ENCODE peak calls at places on chromosomes 11 and 22, in eight cellular contexts. One of them, this sample, is unnamed. For H3K36me3, the result is how much of the 10 kb centered on the place peaks cover.

GRCh38 chr22:32958021-32958420 is 100.2 kb downstream of the SYN3 start:
- DNase-seq in HCT116: no peak
- DNase-seq in right atrium auricular region: no peak
- DNase-seq in brain microvascular endothelial cell: no peak
- DNase-seq in psoas muscle: no peak
- DNase-seq in tibial nerve: no peak
- DNase-seq in OCI-LY7: no peak
- DNase-seq in IMR-90: no peak
- DNase-seq in this sample: no peak

GRCh38 chr11:69164824-69165223 is 9.1 kb downstream of the SMIM38 start:
- DNase-seq in tibial nerve: no peak
- DNase-seq in right atrium auricular region: no peak
- DNase-seq in OCI-LY7: no peak
- DNase-seq in IMR-90: no peak
- DNase-seq in psoas muscle: no peak
- DNase-seq in HCT116: no peak
- DNase-seq in brain microvascular endothelial cell: no peak
- DNase-seq in this sample: no peak

GRCh38 chr11:17508306-17508705 is 31.7 kb upstream of the ABCC8 start:
- DNase-seq in right atrium auricular region: no peak
- DNase-seq in tibial nerve: no peak
- DNase-seq in brain microvascular endothelial cell: no peak
- DNase-seq in psoas muscle: no peak
- DNase-seq in IMR-90: no peak
- DNase-seq in HCT116: no peak
- DNase-seq in OCI-LY7: no peak
- DNase-seq in this sample: no peak

GRCh38 chr11:119403021-119403420 is 20.0 kb downstream of the THY1 start:
- DNase-seq in HCT116: no peak
- DNase-seq in psoas muscle: no peak
- DNase-seq in IMR-90: peak
- DNase-seq in right atrium auricular region: no peak
- DNase-seq in OCI-LY7: no peak
- DNase-seq in tibial nerve: no peak
- DNase-seq in brain microvascular endothelial cell: no peak
- DNase-seq in this sample: no peak

GRCh38 chr11:65617136-65617850 is 1.7 kb downstream of the PCNX3 start:
- DNase-seq in IMR-90: no peak
- DNase-seq in OCI-LY7: peak
- DNase-seq in psoas muscle: no peak
- DNase-seq in right atrium auricular region: no peak
- DNase-seq in brain microvascular endothelial cell: no peak
- DNase-seq in HCT116: no peak
- DNase-seq in tibial nerve: no peak
- DNase-seq in this sample: no peak

GRCh38 chr11:8008212-8008611 is 21.1 kb downstream of the EIF3F start:
- DNase-seq in tibial nerve: no peak
- DNase-seq in IMR-90: no peak
- DNase-seq in OCI-LY7: no peak
- DNase-seq in HCT116: no peak
- DNase-seq in brain microvascular endothelial cell: no peak
- DNase-seq in psoas muscle: no peak
- DNase-seq in right atrium auricular region: no peak
- DNase-seq in this sample: no peak

GRCh38 chr11:11816511-11817319 is 25.1 kb upstream of the USP47 start:
- DNase-seq in psoas muscle: no peak
- DNase-seq in OCI-LY7: no peak
- DNase-seq in brain microvascular endothelial cell: no peak
- DNase-seq in right atrium auricular region: no peak
- DNase-seq in tibial nerve: no peak
- DNase-seq in HCT116: no peak
- DNase-seq in IMR-90: peak
- DNase-seq in this sample: no peak

GRCh38 chr11:80297808-80298460 is 857.1 kb upstream of the TENM4 start:
- DNase-seq in HCT116: no peak
- DNase-seq in OCI-LY7: no peak
- DNase-seq in tibial nerve: no peak
- DNase-seq in brain microvascular endothelial cell: peak
- DNase-seq in IMR-90: peak
- DNase-seq in psoas muscle: no peak
- DNase-seq in right atrium auricular region: no peak
- DNase-seq in this sample: no peak

GRCh38 chr11:24531528-24531927 is 34.7 kb downstream of the LUZP2 start:
- DNase-seq in tibial nerve: no peak
- DNase-seq in IMR-90: peak
- DNase-seq in OCI-LY7: no peak
- DNase-seq in HCT116: no peak
- DNase-seq in right atrium auricular region: no peak
- DNase-seq in psoas muscle: no peak
- DNase-seq in brain microvascular endothelial cell: no peak
- DNase-seq in this sample: no peak

GRCh38 chr22:19941365-19942070 is at the start of the genes COMT and TXNRD2:
- DNase-seq in right atrium auricular region: no peak
- DNase-seq in HCT116: no peak
- DNase-seq in brain microvascular endothelial cell: peak
- DNase-seq in psoas muscle: peak
- DNase-seq in tibial nerve: peak
- DNase-seq in OCI-LY7: peak
- DNase-seq in IMR-90: peak
- DNase-seq in this sample: peak

GRCh38 chr22:20953668-20954500 is 13.2 kb upstream of the AIFM3 start:
- DNase-seq in brain microvascular endothelial cell: no peak
- DNase-seq in HCT116: no peak
- DNase-seq in right atrium auricular region: peak
- DNase-seq in psoas muscle: peak
- DNase-seq in IMR-90: peak
- DNase-seq in tibial nerve: peak
- DNase-seq in OCI-LY7: no peak
- DNase-seq in this sample: peak

GRCh38 chr11:126485021-126485781 is 129.7 kb downstream of the ST3GAL4 start:
- DNase-seq in HCT116: no peak
- DNase-seq in right atrium auricular region: no peak
- DNase-seq in tibial nerve: no peak
- DNase-seq in psoas muscle: no peak
- DNase-seq in brain microvascular endothelial cell: peak
- DNase-seq in OCI-LY7: peak
- DNase-seq in IMR-90: peak
- DNase-seq in this sample: no peak

GRCh38 chr11:44014968-44015623 is 32.7 kb upstream of the ACCSL start:
- DNase-seq in OCI-LY7: no peak
- DNase-seq in psoas muscle: no peak
- DNase-seq in brain microvascular endothelial cell: peak
- DNase-seq in IMR-90: peak
- DNase-seq in HCT116: no peak
- DNase-seq in tibial nerve: no peak
- DNase-seq in right atrium auricular region: peak
- DNase-seq in this sample: no peak

GRCh38 chr11:2118674-2119073 is 20.5 kb downstream of the IGF2 start:
- DNase-seq in HCT116: no peak
- DNase-seq in OCI-LY7: no peak
- DNase-seq in brain microvascular endothelial cell: no peak
- DNase-seq in right atrium auricular region: no peak
- DNase-seq in psoas muscle: no peak
- DNase-seq in tibial nerve: no peak
- DNase-seq in IMR-90: no peak
- DNase-seq in this sample: no peak

GRCh38 chr11:117749541-117749910 is 47.5 kb downstream of the DSCAML1 start:
- DNase-seq in brain microvascular endothelial cell: no peak
- DNase-seq in tibial nerve: no peak
- DNase-seq in psoas muscle: no peak
- DNase-seq in IMR-90: no peak
- DNase-seq in HCT116: no peak
- DNase-seq in right atrium auricular region: no peak
- DNase-seq in OCI-LY7: no peak
- DNase-seq in this sample: no peak

GRCh38 chr22:44312766-44313165 is at the start of gene SHISAL1:
- DNase-seq in OCI-LY7: no peak
- DNase-seq in tibial nerve: no peak
- DNase-seq in brain microvascular endothelial cell: peak
- DNase-seq in HCT116: no peak
- DNase-seq in IMR-90: peak
- DNase-seq in psoas muscle: no peak
- DNase-seq in right atrium auricular region: no peak
- DNase-seq in this sample: no peak

GRCh38 chr11:17076517-17077239 is 789 bp downstream of the RPS13 start:
- DNase-seq in HCT116: no peak
- DNase-seq in IMR-90: peak
- DNase-seq in OCI-LY7: peak
- DNase-seq in brain microvascular endothelial cell: no peak
- DNase-seq in right atrium auricular region: no peak
- DNase-seq in psoas muscle: no peak
- DNase-seq in tibial nerve: no peak
- DNase-seq in this sample: no peak

GRCh38 chr11:94653561-94653960 is 86.4 kb downstream of the PIWIL4 start:
- DNase-seq in OCI-LY7: no peak
- DNase-seq in brain microvascular endothelial cell: no peak
- DNase-seq in IMR-90: no peak
- DNase-seq in right atrium auricular region: peak
- DNase-seq in tibial nerve: no peak
- DNase-seq in HCT116: no peak
- DNase-seq in psoas muscle: no peak
- DNase-seq in this sample: no peak

GRCh38 chr11:63536669-63537292 is at the start of gene PLAAT4:
- DNase-seq in tibial nerve: peak
- DNase-seq in psoas muscle: peak
- DNase-seq in IMR-90: peak
- DNase-seq in brain microvascular endothelial cell: peak
- DNase-seq in HCT116: no peak
- DNase-seq in right atrium auricular region: peak
- DNase-seq in OCI-LY7: no peak
- DNase-seq in this sample: no peak

GRCh38 chr22:49999063-49999900 is 13.3 kb downstream of the IL17REL start:
- DNase-seq in psoas muscle: no peak
- DNase-seq in HCT116: no peak
- DNase-seq in brain microvascular endothelial cell: no peak
- DNase-seq in IMR-90: no peak
- DNase-seq in right atrium auricular region: no peak
- DNase-seq in tibial nerve: no peak
- DNase-seq in OCI-LY7: no peak
- DNase-seq in this sample: peak
- TF ChIP-seq CTCF in psoas muscle: no peak
- TF ChIP-seq CTCF in HCT116: no peak
- TF ChIP-seq CTCF in brain microvascular endothelial cell: no peak
- TF ChIP-seq CTCF in IMR-90: no peak
- TF ChIP-seq CTCF in right atrium auricular region: no peak
- TF ChIP-seq CTCF in tibial nerve: no peak
- TF ChIP-seq CTCF in OCI-LY7: no peak
- TF ChIP-seq CTCF in this sample: no peak

DNA sequence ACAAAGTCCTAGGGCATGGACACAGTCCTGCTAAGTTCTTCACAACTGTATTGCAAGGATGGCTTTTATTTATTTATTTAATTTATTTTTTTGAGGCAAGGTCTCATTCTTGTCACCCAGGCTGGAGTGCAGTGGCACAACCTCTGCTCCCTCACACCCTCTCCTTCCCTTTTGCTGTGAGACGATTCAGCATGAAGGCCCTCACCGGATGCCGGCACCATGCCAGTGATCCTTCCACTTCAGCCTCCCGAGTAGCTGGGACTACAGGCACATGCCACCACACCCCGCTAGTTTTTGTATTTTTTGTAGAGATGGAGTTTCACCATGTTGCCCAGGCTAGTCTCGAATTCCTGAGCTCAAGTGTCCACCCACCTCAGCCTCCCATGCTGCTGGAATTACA is 17.8 kb downstream of the EED start:
- DNase-seq in IMR-90: no peak
- DNase-seq in HCT116: no peak
- DNase-seq in psoas muscle: no peak
- DNase-seq in OCI-LY7: no peak
- DNase-seq in right atrium auricular region: no peak
- DNase-seq in brain microvascular endothelial cell: no peak
- DNase-seq in tibial nerve: no peak
- DNase-seq in this sample: no peak
- H3K36me3 ChIP-seq in IMR-90: under half
- H3K36me3 ChIP-seq in HCT116: under half
- H3K36me3 ChIP-seq in psoas muscle: half or more
- H3K36me3 ChIP-seq in OCI-LY7: half or more
- H3K36me3 ChIP-seq in right atrium auricular region: under half
- H3K36me3 ChIP-seq in brain microvascular endothelial cell: under half
- H3K36me3 ChIP-seq in tibial nerve: under half
- H3K36me3 ChIP-seq in this sample: under half

GRCh38 chr11:84414936-84415335 is 1128.8 kb upstream of the CCDC90B start:
- DNase-seq in psoas muscle: no peak
- DNase-seq in brain microvascular endothelial cell: no peak
- DNase-seq in right atrium auricular region: no peak
- DNase-seq in HCT116: no peak
- DNase-seq in IMR-90: no peak
- DNase-seq in tibial nerve: no peak
- DNase-seq in OCI-LY7: no peak
- DNase-seq in this sample: no peak

GRCh38 chr11:84413547-84413946 is 1127.4 kb upstream of the CCDC90B start:
- DNase-seq in tibial nerve: no peak
- DNase-seq in OCI-LY7: no peak
- DNase-seq in HCT116: no peak
- DNase-seq in IMR-90: no peak
- DNase-seq in psoas muscle: no peak
- DNase-seq in right atrium auricular region: no peak
- DNase-seq in brain microvascular endothelial cell: no peak
- DNase-seq in this sample: no peak

GRCh38 chr11:84407091-84407490 is 1120.9 kb upstream of the CCDC90B start:
- DNase-seq in brain microvascular endothelial cell: no peak
- DNase-seq in OCI-LY7: no peak
- DNase-seq in tibial nerve: no peak
- DNase-seq in right atrium auricular region: no peak
- DNase-seq in HCT116: no peak
- DNase-seq in IMR-90: no peak
- DNase-seq in psoas muscle: no peak
- DNase-seq in this sample: no peak

GRCh38 chr11:84412862-84413261 is 1126.7 kb upstream of the CCDC90B start:
- DNase-seq in brain microvascular endothelial cell: no peak
- DNase-seq in psoas muscle: no peak
- DNase-seq in right atrium auricular region: no peak
- DNase-seq in tibial nerve: no peak
- DNase-seq in IMR-90: no peak
- DNase-seq in OCI-LY7: no peak
- DNase-seq in HCT116: no peak
- DNase-seq in this sample: no peak

GRCh38 chr11:84408946-84409411 is 1122.8 kb upstream of the CCDC90B start:
- DNase-seq in right atrium auricular region: no peak
- DNase-seq in IMR-90: no peak
- DNase-seq in psoas muscle: no peak
- DNase-seq in tibial nerve: no peak
- DNase-seq in brain microvascular endothelial cell: no peak
- DNase-seq in HCT116: no peak
- DNase-seq in OCI-LY7: no peak
- DNase-seq in this sample: no peak
- H3K4me3 ChIP-seq in right atrium auricular region: no peak
- H3K4me3 ChIP-seq in IMR-90: no peak
- H3K4me3 ChIP-seq in psoas muscle: no peak
- H3K4me3 ChIP-seq in tibial nerve: no peak
- H3K4me3 ChIP-seq in brain microvascular endothelial cell: no peak
- H3K4me3 ChIP-seq in HCT116: no peak
- H3K4me3 ChIP-seq in OCI-LY7: no peak
- H3K4me3 ChIP-seq in this sample: no peak

DNA sequence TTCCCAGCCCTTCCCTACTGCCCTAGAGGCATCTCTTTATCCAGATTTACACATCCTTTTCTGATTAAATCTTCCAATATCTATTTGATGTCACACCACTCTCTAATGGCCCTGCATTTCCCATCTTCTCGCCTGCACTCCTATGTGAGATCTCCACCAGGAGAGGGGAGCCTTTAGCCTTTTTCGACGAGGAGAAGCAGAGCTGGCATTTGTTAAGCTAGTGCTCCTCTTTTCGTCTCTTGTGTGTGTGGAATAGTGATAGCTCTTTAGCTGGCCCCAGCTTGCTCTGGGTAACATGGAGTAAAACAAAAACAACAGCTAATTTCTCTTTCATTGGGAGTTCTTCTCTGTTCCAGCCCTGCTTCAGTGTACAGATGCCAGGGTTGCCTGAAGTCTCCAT is 536.5 kb downstream of the NTM start:
- DNase-seq in psoas muscle: no peak
- DNase-seq in right atrium auricular region: no peak
- DNase-seq in tibial nerve: no peak
- DNase-seq in IMR-90: no peak
- DNase-seq in brain microvascular endothelial cell: no peak
- DNase-seq in HCT116: no peak
- DNase-seq in OCI-LY7: no peak
- DNase-seq in this sample: no peak
- TF ChIP-seq CTCF in psoas muscle: no peak
- TF ChIP-seq CTCF in right atrium auricular region: peak
- TF ChIP-seq CTCF in tibial nerve: no peak
- TF ChIP-seq CTCF in IMR-90: no peak
- TF ChIP-seq CTCF in brain microvascular endothelial cell: peak
- TF ChIP-seq CTCF in HCT116: no peak
- TF ChIP-seq CTCF in OCI-LY7: no peak
- TF ChIP-seq CTCF in this sample: no peak